ENCODE peak calls at places on chromosomes 3 and 15, in ten cellular contexts. J is hepatocyte; V is A549; B is foreskin keratinocyte; F is CD4-positive, alpha-beta T cell; O is sigmoid colon; P is fibroblast of lung; W is osteoblast; U is ovary; M is H9. S is an unnamed sample.

GRCh38 chr3:127722928-127723603 is 50.3 kb downstream of the ABTB1 start:
- DNase-seq in J (no peak), V (no peak), B (no peak), F (no peak), O (no peak), P (no peak), W (no peak), U (no peak), M (no peak), S (no peak)

GRCh38 chr15:69305204-69305931 is 6.7 kb downstream of the PAQR5 start:
- DNase-seq in J (peak; percentile 60), V (peak; percentile 99), B (no peak), F (no peak), O (no peak), P (peak; percentile 90), W (peak; percentile 95), U (no peak), M (no peak), S (peak; percentile 55)

GRCh38 chr3:179608931-179609720 is 4.5 kb downstream of the NDUFB5 start:
- DNase-seq in J (no peak), V (no peak), B (no peak), F (no peak), O (no peak), P (no peak), W (no peak), U (no peak), M (no peak), S (no peak)

GRCh38 chr3:12416731-12417130 is 67.5 kb upstream of the TSEN2 start:
- DNase-seq in J (no peak), V (no peak), B (no peak), F (no peak), O (no peak), P (no peak), W (no peak), U (no peak), M (no peak), S (no peak)

GRCh38 chr3:184223946-184224345 is 5.4 kb upstream of the VWA5B2 start:
- DNase-seq in J (no peak), V (no peak), B (no peak), F (no peak), O (no peak), P (no peak), W (no peak), U (no peak), M (no peak), S (no peak)

GRCh38 chr15:33029247-33029646 is 165.3 kb downstream of the FMN1 start:
- DNase-seq in J (no peak), V (no peak), B (no peak), F (no peak), O (no peak), P (peak; percentile 47), W (no peak), U (no peak), M (no peak), S (no peak)

GRCh38 chr15:74825895-74826294 is 532 bp upstream of the CPLX3 start:
- DNase-seq in J (no peak), V (no peak), B (no peak), F (no peak), O (no peak), P (no peak), W (no peak), U (no peak), M (no peak), S (no peak)

GRCh38 chr15:74535388-74536084 is 5.5 kb upstream of the ARID3B start:
- DNase-seq in J (no peak), V (no peak), B (peak; percentile 78), F (no peak), O (no peak), P (no peak), W (no peak), U (no peak), M (no peak), S (no peak)

GRCh38 chr3:171286580-171287249 is 173.5 kb downstream of the TNIK start:
- DNase-seq in J (peak; percentile 23), V (no peak), B (peak; percentile 85), F (no peak), O (no peak), P (peak; percentile 78), W (no peak), U (no peak), M (no peak), S (peak; percentile 54)

GRCh38 chr15:71276355-71276665 is 161.0 kb downstream of the THSD4 start:
- DNase-seq in J (peak; percentile 34), V (no peak), B (peak; percentile 88), F (no peak), O (no peak), P (no peak), W (no peak), U (no peak), M (no peak), S (peak; percentile 74)

GRCh38 chr3:159619341-159619885 is 369.2 kb upstream of the IL12A start:
- DNase-seq in J (peak; percentile 16), V (peak; percentile 31), B (no peak), F (no peak), O (no peak), P (peak; percentile 49), W (no peak), U (no peak), M (no peak), S (no peak)

GRCh38 chr3:188276366-188276765 is 122.4 kb downstream of the LPP start:
- DNase-seq in J (no peak), V (no peak), B (no peak), F (no peak), O (no peak), P (no peak), W (no peak), U (no peak), M (no peak), S (no peak)

GRCh38 chr3:188274249-188274915 is 120.4 kb downstream of the LPP start:
- DNase-seq in J (no peak), V (no peak), B (no peak), F (no peak), O (no peak), P (peak; percentile 73), W (peak; percentile 8), U (no peak), M (no peak), S (no peak)

GRCh38 chr3:188270423-188270972 is 116.5 kb downstream of the LPP start:
- DNase-seq in J (peak; percentile 64), V (peak; percentile 80), B (peak; percentile 81), F (no peak), O (no peak), P (peak; percentile 95), W (peak; percentile 66), U (no peak), M (no peak), S (no peak)

GRCh38 chr3:188271226-188271894 is 117.4 kb downstream of the LPP start:
- DNase-seq in J (no peak), V (no peak), B (no peak), F (no peak), O (no peak), P (no peak), W (no peak), U (no peak), M (no peak), S (no peak)

GRCh38 chr3:188272481-188273372 is 118.8 kb downstream of the LPP start:
- DNase-seq in J (no peak), V (peak; percentile 63), B (peak; percentile 71), F (no peak), O (no peak), P (peak; percentile 84), W (peak; percentile 56), U (no peak), M (no peak), S (peak; percentile 66)
- H3K27ac ChIP-seq in J (peak overlapping the region; percentile 23), V (peak overlapping the region; percentile 84), B (peak overlapping the region; percentile 54), F (no peak overlapping the region), O (peak overlapping the region; percentile 92), P (peak overlapping the region; percentile 85), W (peak overlapping the region; percentile 89), U (no peak overlapping the region), M (no peak overlapping the region), S (no peak overlapping the region)

GRCh38 chr3:32897202-32897601 is 54.2 kb upstream of the CCR4 start:
- DNase-seq in J (no peak), V (no peak), B (no peak), F (no peak), O (no peak), P (peak; percentile 18), W (no peak), U (no peak), M (no peak), S (no peak)

GRCh38 chr3:32899265-32899664 is 52.2 kb upstream of the CCR4 start:
- DNase-seq in J (no peak), V (no peak), B (no peak), F (no peak), O (no peak), P (no peak), W (no peak), U (no peak), M (no peak), S (no peak)

GRCh38 chr3:32895701-32896100 is 55.7 kb upstream of the CCR4 start:
- DNase-seq in J (no peak), V (no peak), B (no peak), F (no peak), O (no peak), P (no peak), W (no peak), U (no peak), M (no peak), S (no peak)

GRCh38 chr3:32896143-32896542 is 55.3 kb upstream of the CCR4 start:
- DNase-seq in J (no peak), V (no peak), B (no peak), F (no peak), O (no peak), P (no peak), W (no peak), U (no peak), M (no peak), S (no peak)

GRCh38 chr3:32897981-32898623 is 53.3 kb upstream of the CCR4 start:
- DNase-seq in J (no peak), V (no peak), B (peak; percentile 44), F (no peak), O (no peak), P (no peak), W (no peak), U (no peak), M (no peak), S (no peak)
- TF ChIP-seq CTCF in J (no peak), V (peak; percentile 7), B (no peak), F (no peak), O (no peak), P (no peak), W (no peak), U (no peak), M (peak; percentile 57), S (no peak)

GRCh38 chr3:8851703-8852102 is 82.3 kb upstream of the OXTR start:
- DNase-seq in J (peak; percentile 26), V (peak; percentile 19), B (peak; percentile 70), F (no peak), O (no peak), P (peak; percentile 82), W (no peak), U (no peak), M (no peak), S (no peak)
- H3K27ac ChIP-seq in J (no peak overlapping the region), V (peak overlapping the region; percentile 3), B (no peak overlapping the region), F (no peak overlapping the region), O (no peak overlapping the region), P (peak overlapping the region; percentile 62), W (peak overlapping the region; percentile 45), U (no peak overlapping the region), M (no peak overlapping the region), S (no peak overlapping the region)

DNA sequence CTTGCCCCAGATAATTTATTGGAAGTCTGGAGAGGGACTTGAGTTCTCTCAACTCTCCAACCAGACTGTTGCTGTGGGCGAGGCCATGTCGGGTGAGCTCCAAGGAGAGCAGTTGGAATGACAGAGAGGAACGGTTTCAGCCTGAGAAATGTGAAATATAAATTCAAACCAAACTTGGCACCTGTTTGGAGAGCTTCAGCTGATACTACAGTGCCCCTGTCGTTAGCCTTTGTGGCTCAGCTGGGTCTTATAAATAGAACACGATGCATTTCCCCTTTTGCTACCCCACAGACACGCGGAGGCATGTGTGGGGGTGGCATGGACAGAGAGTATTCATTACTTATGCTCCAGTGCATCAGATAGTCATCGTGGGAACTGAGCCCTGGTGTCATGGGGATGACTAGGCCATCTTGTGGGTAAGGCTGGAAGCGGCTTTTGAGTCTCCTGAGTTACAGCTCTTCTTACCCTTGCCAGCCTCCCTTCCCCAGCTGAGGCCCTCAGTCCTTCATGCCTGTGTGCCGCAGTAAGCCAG is 15.6 kb downstream of the SMAD3 start:
- DNase-seq in J (no peak), V (peak; percentile 71), B (peak; percentile 48), F (no peak), O (peak; percentile 77), P (peak; percentile 63), W (peak; percentile 87), U (no peak), M (no peak), S (no peak)
- TF ChIP-seq CTCF in J (no peak), V (peak; percentile 31), B (peak; percentile 46), F (no peak), O (no peak), P (peak; percentile 13), W (peak; percentile 39), U (no peak), M (peak; percentile 31), S (no peak)